ENCODE peak calls at places on chromosome 6, in ten cellular contexts. J is IMR-90, A is body of pancreas, G is endothelial cell of umbilical vein, M is A549, Z is stomach, U is right lobe of liver, C is heart left ventricle, X is HCT116, S is adrenal gland. Q is an unnamed sample.

GRCh38 chr6:155782320-155782730 is 326.7 kb upstream of the NOX3 start:
- DNase-seq in J (peak), A (peak), G (peak), M (peak), Z (peak), U (no peak), C (no peak), X (peak), S (peak), Q (no peak)

GRCh38 chr6:121334299-121335104 is at the start of gene TBC1D32:
- DNase-seq in J (peak), A (peak), G (peak), M (peak), Z (peak), U (peak), C (peak), X (peak), S (peak), Q (peak)

GRCh38 chr6:92281571-92282076 is 1137.7 kb downstream of the EPHA7 start:
- DNase-seq in J (no peak), A (no peak), G (peak), M (no peak), Z (no peak), U (no peak), C (no peak), X (no peak), S (no peak), Q (no peak)

GRCh38 chr6:88899569-88900316 is 63.7 kb downstream of the RNGTT start:
- DNase-seq in J (no peak), A (no peak), G (no peak), M (no peak), Z (no peak), U (no peak), C (no peak), X (no peak), S (no peak), Q (no peak)

GRCh38 chr6:85537055-85537494 is 56.6 kb downstream of the SNX14 start:
- DNase-seq in J (peak), A (no peak), G (peak), M (no peak), Z (no peak), U (no peak), C (no peak), X (no peak), S (no peak), Q (no peak)

GRCh38 chr6:131022691-131023090 is 40.4 kb downstream of the EPB41L2 start:
- DNase-seq in J (no peak), A (no peak), G (no peak), M (no peak), Z (no peak), U (no peak), C (no peak), X (no peak), S (no peak), Q (no peak)

GRCh38 chr6:91895592-91895991 is 1308.7 kb upstream of the MAP3K7 start:
- DNase-seq in J (no peak), A (no peak), G (no peak), M (no peak), Z (no peak), U (no peak), C (no peak), X (no peak), S (no peak), Q (no peak)

GRCh38 chr6:46220351-46221220 is 49.8 kb upstream of the ENPP5 start:
- DNase-seq in J (no peak), A (no peak), G (no peak), M (no peak), Z (no peak), U (no peak), C (no peak), X (no peak), S (no peak), Q (no peak)

GRCh38 chr6:93017213-93017612 is 402.1 kb downstream of the EPHA7 start:
- DNase-seq in J (no peak), A (no peak), G (no peak), M (no peak), Z (no peak), U (no peak), C (no peak), X (no peak), S (no peak), Q (no peak)

GRCh38 chr6:56649053-56649769 is 6.5 kb upstream of the DST start:
- DNase-seq in J (no peak), A (no peak), G (peak), M (no peak), Z (no peak), U (no peak), C (no peak), X (no peak), S (no peak), Q (no peak)

GRCh38 chr6:4895971-4896370 is 107.9 kb downstream of the RPP40 start:
- DNase-seq in J (no peak), A (no peak), G (no peak), M (no peak), Z (no peak), U (no peak), C (no peak), X (no peak), S (no peak), Q (no peak)

GRCh38 chr6:149234051-149234962 is 83.2 kb upstream of the TAB2 start:
- DNase-seq in J (peak), A (no peak), G (peak), M (peak), Z (no peak), U (no peak), C (no peak), X (peak), S (no peak), Q (no peak)

GRCh38 chr6:134178230-134179044 is 126.0 kb upstream of the SLC2A12 start:
- DNase-seq in J (peak), A (peak), G (peak), M (peak), Z (peak), U (peak), C (peak), X (peak), S (peak), Q (peak)

GRCh38 chr6:51541847-51542246 is 545.6 kb downstream of the PKHD1 start:
- DNase-seq in J (no peak), A (no peak), G (no peak), M (no peak), Z (no peak), U (no peak), C (no peak), X (no peak), S (no peak), Q (no peak)

GRCh38 chr6:52724406-52725121 is 38.7 kb downstream of the GSTA2 start:
- DNase-seq in J (peak), A (peak), G (peak), M (peak), Z (peak), U (peak), C (peak), X (peak), S (peak), Q (peak)

GRCh38 chr6:25405442-25405841 is 126.3 kb downstream of the CARMIL1 start:
- DNase-seq in J (no peak), A (no peak), G (no peak), M (no peak), Z (no peak), U (no peak), C (no peak), X (no peak), S (no peak), Q (no peak)

GRCh38 chr6:96877151-96877550 is 20.5 kb downstream of the NDUFAF4 start:
- DNase-seq in J (no peak), A (no peak), G (no peak), M (no peak), Z (no peak), U (no peak), C (no peak), X (no peak), S (no peak), Q (no peak)

GRCh38 chr6:48844696-48845095 is 618.4 kb downstream of the MMUT start:
- DNase-seq in J (no peak), A (no peak), G (no peak), M (no peak), Z (no peak), U (no peak), C (no peak), X (no peak), S (no peak), Q (no peak)

GRCh38 chr6:150567360-150567759 is 32.3 kb upstream of the PLEKHG1 start:
- DNase-seq in J (no peak), A (no peak), G (peak), M (no peak), Z (no peak), U (no peak), C (no peak), X (no peak), S (no peak), Q (no peak)

GRCh38 chr6:149153100-149153499 is 164.4 kb upstream of the TAB2 start:
- DNase-seq in J (no peak), A (no peak), G (no peak), M (no peak), Z (no peak), U (no peak), C (no peak), X (no peak), S (no peak), Q (no peak)

GRCh38 chr6:32968770-32969684 is 633 bp downstream of the BRD2 start:
- DNase-seq in J (peak), A (peak), G (peak), M (peak), Z (peak), U (peak), C (peak), X (peak), S (peak), Q (peak)

GRCh38 chr6:28816909-28817807 is 106.6 kb downstream of the TRIM27 start:
- DNase-seq in J (peak), A (no peak), G (peak), M (no peak), Z (no peak), U (no peak), C (no peak), X (no peak), S (no peak), Q (no peak)

GRCh38 chr6:21808551-21809181 is 215.1 kb downstream of the SOX4 start:
- DNase-seq in J (no peak), A (peak), G (peak), M (no peak), Z (no peak), U (no peak), C (peak), X (no peak), S (peak), Q (no peak)

GRCh38 chr6:1087112-1087843 is 224.6 kb upstream of the FOXQ1 start:
- DNase-seq in J (no peak), A (no peak), G (no peak), M (no peak), Z (peak), U (no peak), C (no peak), X (no peak), S (no peak), Q (no peak)

GRCh38 chr6:167855825-167856425 is 29.2 kb downstream of the AFDN start:
- DNase-seq in J (peak), A (no peak), G (peak), M (peak), Z (no peak), U (no peak), C (no peak), X (peak), S (no peak), Q (no peak)

GRCh38 chr6:133610271-133610840 is 278.6 kb upstream of the TCF21 start:
- DNase-seq in J (peak), A (no peak), G (no peak), M (peak), Z (no peak), U (no peak), C (no peak), X (no peak), S (no peak), Q (no peak)

GRCh38 chr6:15430947-15431405 is 185.1 kb downstream of the JARID2 start:
- DNase-seq in J (no peak), A (no peak), G (no peak), M (no peak), Z (no peak), U (no peak), C (no peak), X (no peak), S (no peak), Q (no peak)

GRCh38 chr6:93822434-93823265 is 403.3 kb upstream of the EPHA7 start:
- DNase-seq in J (no peak), A (no peak), G (no peak), M (no peak), Z (no peak), U (no peak), C (no peak), X (no peak), S (no peak), Q (no peak)

GRCh38 chr6:39059496-39060310 is 11.1 kb downstream of the GLP1R start:
- DNase-seq in J (no peak), A (no peak), G (no peak), M (no peak), Z (no peak), U (no peak), C (no peak), X (no peak), S (no peak), Q (no peak)

GRCh38 chr6:21738180-21739094 is 144.9 kb downstream of the SOX4 start:
- DNase-seq in J (peak), A (no peak), G (no peak), M (peak), Z (no peak), U (peak), C (no peak), X (no peak), S (no peak), Q (peak)

GRCh38 chr6:53335224-53335994 is 13.3 kb downstream of the ELOVL5 start:
- DNase-seq in J (no peak), A (peak), G (no peak), M (no peak), Z (peak), U (no peak), C (no peak), X (no peak), S (no peak), Q (no peak)

GRCh38 chr6:87277123-87277522 is 45.3 kb upstream of the SMIM8 start:
- DNase-seq in J (peak), A (no peak), G (peak), M (no peak), Z (no peak), U (no peak), C (no peak), X (no peak), S (no peak), Q (no peak)

GRCh38 chr6:159788276-159788675 is 1.1 kb downstream of the TCP1 start:
- DNase-seq in J (no peak), A (no peak), G (no peak), M (no peak), Z (no peak), U (no peak), C (no peak), X (no peak), S (no peak), Q (no peak)

GRCh38 chr6:56842602-56843475 is 112.1 kb upstream of the BEND6 start:
- DNase-seq in J (peak), A (peak), G (peak), M (no peak), Z (no peak), U (no peak), C (peak), X (no peak), S (no peak), Q (no peak)

GRCh38 chr6:149063443-149063842 is 254.1 kb upstream of the TAB2 start:
- DNase-seq in J (no peak), A (no peak), G (no peak), M (no peak), Z (no peak), U (no peak), C (no peak), X (no peak), S (no peak), Q (no peak)

GRCh38 chr6:139376604-139377218 is 2.3 kb upstream of the CITED2 start:
- DNase-seq in J (peak), A (peak), G (peak), M (peak), Z (peak), U (no peak), C (peak), X (no peak), S (peak), Q (peak)

GRCh38 chr6:151291145-151292055 is 51.6 kb downstream of the AKAP12 start:
- DNase-seq in J (peak), A (peak), G (no peak), M (no peak), Z (no peak), U (no peak), C (peak), X (no peak), S (no peak), Q (no peak)

GRCh38 chr6:38815250-38815649 is 100.1 kb downstream of the DNAH8 start:
- DNase-seq in J (no peak), A (no peak), G (no peak), M (no peak), Z (no peak), U (no peak), C (no peak), X (no peak), S (no peak), Q (no peak)

DNA sequence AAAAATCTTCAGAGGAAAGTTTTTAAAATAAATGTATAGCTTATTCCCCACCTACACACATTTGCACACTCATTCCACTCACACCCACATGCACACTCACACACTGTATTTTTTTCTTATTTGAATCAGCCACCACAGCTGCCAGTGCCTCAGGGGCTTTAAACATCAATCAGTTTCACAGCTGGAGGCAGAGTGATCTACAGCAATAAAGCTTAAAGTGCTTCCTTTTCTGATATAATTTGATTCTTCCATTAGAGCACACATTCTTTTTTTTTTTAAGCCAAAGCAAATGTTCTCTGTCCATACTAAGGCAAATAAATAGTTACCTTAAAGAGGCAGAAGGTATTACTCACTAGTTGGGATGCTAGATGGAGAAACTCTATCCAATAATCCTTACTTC is 498.8 kb upstream of the POU3F2 start:
- DNase-seq in J (no peak), A (no peak), G (no peak), M (no peak), Z (no peak), U (no peak), C (no peak), X (no peak), S (no peak), Q (no peak)
- H3K27ac ChIP-seq in J (no peak), A (no peak), G (no peak), M (no peak), Z (no peak), U (no peak), C (no peak), X (no peak), S (no peak), Q (no peak)

DNA sequence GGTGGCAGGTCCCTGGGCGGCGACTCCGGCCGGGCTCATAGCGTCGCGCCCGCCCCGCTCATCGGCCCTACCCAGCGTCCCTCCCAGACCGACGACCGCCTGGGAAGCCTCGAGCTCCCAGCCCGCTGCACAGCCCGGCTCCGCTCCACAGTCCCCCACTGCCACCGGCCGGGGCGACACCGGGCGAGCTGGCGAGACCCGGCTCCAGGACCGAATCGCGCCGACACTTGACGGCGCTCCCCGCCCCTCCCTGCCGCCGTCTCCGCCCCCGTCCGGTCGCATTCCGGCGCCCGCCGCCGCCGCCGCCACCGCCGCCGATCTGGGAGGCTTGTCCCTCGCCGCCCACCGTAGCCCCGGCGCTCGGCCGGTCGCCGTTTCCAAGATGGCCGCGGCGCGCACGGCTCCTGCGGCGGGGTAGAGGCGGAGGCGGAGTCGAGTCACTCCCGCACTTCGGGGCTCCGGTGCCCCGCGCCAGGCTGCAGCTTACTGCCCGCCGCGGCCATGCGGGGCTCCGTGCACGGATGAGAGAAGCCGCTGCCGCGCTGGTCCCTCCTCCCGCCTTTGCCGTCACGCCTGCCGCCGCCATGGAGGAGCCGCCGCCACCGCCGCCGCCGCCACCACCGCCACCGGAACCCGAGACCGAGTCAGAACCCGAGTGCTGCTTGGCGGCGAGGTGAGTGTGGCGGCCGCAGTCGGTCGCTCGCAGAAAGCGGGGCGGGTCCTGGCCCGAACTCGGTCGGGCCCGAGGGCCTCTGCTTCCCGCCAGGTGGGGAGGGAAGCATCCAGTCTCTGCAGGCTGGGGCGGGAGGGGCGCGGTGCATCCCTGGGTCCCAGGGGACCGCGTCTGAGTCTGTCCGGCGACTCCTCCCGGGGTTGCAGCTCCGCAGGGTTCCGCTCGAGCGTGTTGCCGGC is at the start of gene MAP3K4:
- DNase-seq in J (peak), A (peak), G (peak), M (peak), Z (peak), U (peak), C (peak), X (peak), S (peak), Q (peak)
- TF ChIP-seq POLR2A in J (peak), A (peak), G (peak), M (peak), Z (no peak), U (peak), C (no peak), X (no peak), S (peak), Q (no peak)

GRCh38 chr6:2842139-2842552 is 483 bp upstream of the SERPINB1 start:
- DNase-seq in J (no peak), A (no peak), G (no peak), M (no peak), Z (no peak), U (no peak), C (no peak), X (no peak), S (no peak), Q (no peak)
- H3K27ac ChIP-seq in J (peak), A (peak), G (peak), M (peak), Z (peak), U (peak), C (peak), X (peak), S (peak), Q (peak)

DNA sequence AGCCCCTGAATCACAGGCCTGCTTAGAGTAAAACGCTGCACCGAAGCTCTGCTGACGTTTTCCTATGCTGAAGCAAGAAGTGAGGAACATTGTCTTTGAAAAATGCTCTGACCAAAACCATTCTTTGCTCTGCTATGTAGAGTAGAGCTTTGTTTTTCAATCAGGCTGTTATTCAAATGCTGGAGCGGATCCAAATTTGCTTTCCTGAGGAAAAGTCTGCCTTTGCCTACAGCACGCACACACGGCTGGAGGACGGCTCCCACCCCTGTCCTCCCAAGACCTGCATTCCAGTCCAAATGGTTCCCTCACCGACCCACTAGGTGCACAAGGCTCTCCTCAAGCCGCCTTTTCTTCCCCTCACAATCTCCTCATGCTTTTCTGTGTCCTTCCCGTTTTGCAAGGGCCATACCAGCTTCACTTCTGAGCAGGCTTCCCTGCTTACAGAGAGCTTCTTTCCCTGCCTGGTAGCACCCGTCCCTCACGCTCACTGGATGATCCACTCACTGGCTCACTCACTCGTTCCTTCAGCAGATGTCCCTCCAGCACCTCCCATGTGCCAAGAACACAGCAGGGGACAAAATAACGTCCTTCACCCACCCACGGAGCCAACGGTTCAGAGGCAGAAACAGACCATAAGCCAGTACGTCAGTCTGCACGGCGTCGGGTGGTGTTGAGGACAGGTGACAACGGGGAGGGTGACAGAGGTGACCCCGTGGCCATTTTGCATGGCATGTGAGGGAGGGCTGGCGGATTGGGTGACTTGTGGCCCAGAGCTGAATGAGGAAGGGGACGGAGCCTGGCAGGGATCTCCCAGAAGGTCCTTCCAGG is 137.9 kb upstream of the NEDD9 start:
- DNase-seq in J (no peak), A (no peak), G (peak), M (no peak), Z (no peak), U (no peak), C (peak), X (no peak), S (no peak), Q (no peak)
- TF ChIP-seq POLR2A in J (no peak), A (no peak), G (no peak), M (no peak), Z (no peak), U (no peak), C (no peak), X (no peak), S (no peak), Q (no peak)